ENCODE peak calls at places on chromosomes 5 and 9, in four cellular contexts. One of them, this sample, is unnamed.

GRCh38 chr5:40503438-40503837 is 176.3 kb upstream of the PTGER4 start:
- DNase-seq in DMS 273 treated with DMSO at 0.1 percent for 48 hours: no peak
- DNase-seq in DMS79 treated with DMSO at 0.1 percent for 48 hours: no peak
- DNase-seq in tibial nerve: no peak
- DNase-seq in this sample: no peak

GRCh38 chr5:150073086-150073625 is 13.2 kb downstream of the CSF1R start:
- DNase-seq in DMS 273 treated with DMSO at 0.1 percent for 48 hours: no peak
- DNase-seq in DMS79 treated with DMSO at 0.1 percent for 48 hours: no peak
- DNase-seq in tibial nerve: no peak
- DNase-seq in this sample: no peak

GRCh38 chr5:177458912-177459350 is 12.3 kb downstream of the PRR7 start:
- DNase-seq in DMS 273 treated with DMSO at 0.1 percent for 48 hours: no peak
- DNase-seq in DMS79 treated with DMSO at 0.1 percent for 48 hours: no peak
- DNase-seq in tibial nerve: no peak
- DNase-seq in this sample: peak; percentile 25

GRCh38 chr9:137534256-137535119 is 15.7 kb downstream of the PNPLA7 start:
- DNase-seq in DMS 273 treated with DMSO at 0.1 percent for 48 hours: peak; percentile 37
- DNase-seq in DMS79 treated with DMSO at 0.1 percent for 48 hours: peak; percentile 59
- DNase-seq in tibial nerve: peak; percentile 32
- DNase-seq in this sample: peak; percentile 72

GRCh38 chr9:96877269-96877668 is 23.0 kb upstream of the ZNF782 start:
- DNase-seq in DMS 273 treated with DMSO at 0.1 percent for 48 hours: no peak
- DNase-seq in DMS79 treated with DMSO at 0.1 percent for 48 hours: no peak
- DNase-seq in tibial nerve: no peak
- DNase-seq in this sample: no peak

GRCh38 chr5:4191024-4191423 is 595.4 kb downstream of the IRX1 start:
- DNase-seq in DMS 273 treated with DMSO at 0.1 percent for 48 hours: no peak
- DNase-seq in DMS79 treated with DMSO at 0.1 percent for 48 hours: no peak
- DNase-seq in tibial nerve: no peak
- DNase-seq in this sample: no peak

GRCh38 chr5:95815143-95815729 is 7.3 kb downstream of the GLRX start:
- DNase-seq in DMS 273 treated with DMSO at 0.1 percent for 48 hours: no peak
- DNase-seq in DMS79 treated with DMSO at 0.1 percent for 48 hours: no peak
- DNase-seq in tibial nerve: no peak
- DNase-seq in this sample: no peak

GRCh38 chr9:71446499-71447411 is 321.6 kb downstream of the CEMIP2 start:
- DNase-seq in DMS 273 treated with DMSO at 0.1 percent for 48 hours: peak; percentile 45
- DNase-seq in DMS79 treated with DMSO at 0.1 percent for 48 hours: peak; percentile 14
- DNase-seq in tibial nerve: peak; percentile 5
- DNase-seq in this sample: peak; percentile 94

GRCh38 chr9:117784996-117785395 is 80.8 kb downstream of the TLR4 start:
- DNase-seq in DMS 273 treated with DMSO at 0.1 percent for 48 hours: no peak
- DNase-seq in DMS79 treated with DMSO at 0.1 percent for 48 hours: no peak
- DNase-seq in tibial nerve: no peak
- DNase-seq in this sample: no peak

GRCh38 chr9:98318834-98319478 is 63.5 kb upstream of the TBC1D2 start:
- DNase-seq in DMS 273 treated with DMSO at 0.1 percent for 48 hours: no peak
- DNase-seq in DMS79 treated with DMSO at 0.1 percent for 48 hours: no peak
- DNase-seq in tibial nerve: no peak
- DNase-seq in this sample: no peak

GRCh38 chr9:16293610-16294009 is 576.9 kb downstream of the BNC2 start:
- DNase-seq in DMS 273 treated with DMSO at 0.1 percent for 48 hours: no peak
- DNase-seq in DMS79 treated with DMSO at 0.1 percent for 48 hours: no peak
- DNase-seq in tibial nerve: no peak
- DNase-seq in this sample: no peak

GRCh38 chr5:39015743-39016586 is 58.2 kb downstream of the RICTOR start:
- DNase-seq in DMS 273 treated with DMSO at 0.1 percent for 48 hours: no peak
- DNase-seq in DMS79 treated with DMSO at 0.1 percent for 48 hours: no peak
- DNase-seq in tibial nerve: no peak
- DNase-seq in this sample: peak; percentile 54

GRCh38 chr5:35672995-35673394 is 55.3 kb downstream of the SPEF2 start:
- DNase-seq in DMS 273 treated with DMSO at 0.1 percent for 48 hours: no peak
- DNase-seq in DMS79 treated with DMSO at 0.1 percent for 48 hours: no peak
- DNase-seq in tibial nerve: no peak
- DNase-seq in this sample: no peak

GRCh38 chr5:94793816-94794198 is 175.3 kb downstream of the SLF1 start:
- DNase-seq in DMS 273 treated with DMSO at 0.1 percent for 48 hours: no peak
- DNase-seq in DMS79 treated with DMSO at 0.1 percent for 48 hours: peak; percentile 25
- DNase-seq in tibial nerve: no peak
- DNase-seq in this sample: peak; percentile 19

GRCh38 chr5:75717082-75717922 is at the start of gene POC5:
- DNase-seq in DMS 273 treated with DMSO at 0.1 percent for 48 hours: peak; percentile 96
- DNase-seq in DMS79 treated with DMSO at 0.1 percent for 48 hours: peak; percentile 87
- DNase-seq in tibial nerve: peak; percentile 99
- DNase-seq in this sample: peak; percentile 97

GRCh38 chr5:172150514-172151425 is 37.3 kb downstream of the STK10 start:
- DNase-seq in DMS 273 treated with DMSO at 0.1 percent for 48 hours: no peak
- DNase-seq in DMS79 treated with DMSO at 0.1 percent for 48 hours: no peak
- DNase-seq in tibial nerve: peak; percentile 44
- DNase-seq in this sample: no peak

GRCh38 chr5:17378346-17378984 is 119.6 kb upstream of the TAF11L2 start:
- DNase-seq in DMS 273 treated with DMSO at 0.1 percent for 48 hours: no peak
- DNase-seq in DMS79 treated with DMSO at 0.1 percent for 48 hours: no peak
- DNase-seq in tibial nerve: no peak
- DNase-seq in this sample: peak; percentile 66

GRCh38 chr9:89883401-89884341 is 278.9 kb downstream of the GADD45G start:
- DNase-seq in DMS 273 treated with DMSO at 0.1 percent for 48 hours: no peak
- DNase-seq in DMS79 treated with DMSO at 0.1 percent for 48 hours: no peak
- DNase-seq in tibial nerve: no peak
- DNase-seq in this sample: no peak

GRCh38 chr9:134633362-134634142 is 8.1 kb upstream of the COL5A1 start:
- DNase-seq in DMS 273 treated with DMSO at 0.1 percent for 48 hours: no peak
- DNase-seq in DMS79 treated with DMSO at 0.1 percent for 48 hours: no peak
- DNase-seq in tibial nerve: no peak
- DNase-seq in this sample: no peak

GRCh38 chr5:132464155-132464939 is 26.2 kb downstream of the IRF1 start:
- DNase-seq in DMS 273 treated with DMSO at 0.1 percent for 48 hours: peak; percentile 69
- DNase-seq in DMS79 treated with DMSO at 0.1 percent for 48 hours: peak; percentile 32
- DNase-seq in tibial nerve: no peak
- DNase-seq in this sample: no peak

GRCh38 chr9:1235650-1236401 is 185.7 kb downstream of the DMRT2 start:
- DNase-seq in DMS 273 treated with DMSO at 0.1 percent for 48 hours: no peak
- DNase-seq in DMS79 treated with DMSO at 0.1 percent for 48 hours: no peak
- DNase-seq in tibial nerve: no peak
- DNase-seq in this sample: no peak

GRCh38 chr9:93346240-93347112 is 105.0 kb upstream of the FAM120A start:
- DNase-seq in DMS 273 treated with DMSO at 0.1 percent for 48 hours: no peak
- DNase-seq in DMS79 treated with DMSO at 0.1 percent for 48 hours: no peak
- DNase-seq in tibial nerve: no peak
- DNase-seq in this sample: peak; percentile 26

GRCh38 chr5:23089316-23089715 is 236.2 kb upstream of the CDH12 start:
- DNase-seq in DMS 273 treated with DMSO at 0.1 percent for 48 hours: peak; percentile 99
- DNase-seq in DMS79 treated with DMSO at 0.1 percent for 48 hours: no peak
- DNase-seq in tibial nerve: no peak
- DNase-seq in this sample: no peak

GRCh38 chr5:96807099-96807654 is 568 bp downstream of the ERAP1 start:
- DNase-seq in DMS 273 treated with DMSO at 0.1 percent for 48 hours: no peak
- DNase-seq in DMS79 treated with DMSO at 0.1 percent for 48 hours: peak; percentile 54
- DNase-seq in tibial nerve: peak; percentile 44
- DNase-seq in this sample: peak; percentile 81

GRCh38 chr5:51275428-51275827 is 107.8 kb upstream of the ISL1 start:
- DNase-seq in DMS 273 treated with DMSO at 0.1 percent for 48 hours: no peak
- DNase-seq in DMS79 treated with DMSO at 0.1 percent for 48 hours: no peak
- DNase-seq in tibial nerve: no peak
- DNase-seq in this sample: no peak

GRCh38 chr9:17367035-17367434 is 211.8 kb upstream of the SH3GL2 start:
- DNase-seq in DMS 273 treated with DMSO at 0.1 percent for 48 hours: no peak
- DNase-seq in DMS79 treated with DMSO at 0.1 percent for 48 hours: no peak
- DNase-seq in tibial nerve: no peak
- DNase-seq in this sample: no peak

GRCh38 chr9:88682431-88682831 is 147.5 kb downstream of the NXNL2 start:
- DNase-seq in DMS 273 treated with DMSO at 0.1 percent for 48 hours: no peak
- DNase-seq in DMS79 treated with DMSO at 0.1 percent for 48 hours: no peak
- DNase-seq in tibial nerve: no peak
- DNase-seq in this sample: no peak

GRCh38 chr9:129558551-129559505 is 62.1 kb downstream of the C9orf50 start:
- DNase-seq in DMS 273 treated with DMSO at 0.1 percent for 48 hours: no peak
- DNase-seq in DMS79 treated with DMSO at 0.1 percent for 48 hours: no peak
- DNase-seq in tibial nerve: no peak
- DNase-seq in this sample: peak; percentile 45

GRCh38 chr9:20823051-20823450 is 139.0 kb downstream of the FOCAD start:
- DNase-seq in DMS 273 treated with DMSO at 0.1 percent for 48 hours: no peak
- DNase-seq in DMS79 treated with DMSO at 0.1 percent for 48 hours: no peak
- DNase-seq in tibial nerve: no peak
- DNase-seq in this sample: no peak

GRCh38 chr5:64144429-64145215 is 21.0 kb upstream of the RNF180 start:
- DNase-seq in DMS 273 treated with DMSO at 0.1 percent for 48 hours: no peak
- DNase-seq in DMS79 treated with DMSO at 0.1 percent for 48 hours: no peak
- DNase-seq in tibial nerve: no peak
- DNase-seq in this sample: peak; percentile 25

GRCh38 chr5:132064738-132065331 is 4.4 kb downstream of the IL3 start:
- DNase-seq in DMS 273 treated with DMSO at 0.1 percent for 48 hours: peak; percentile 39
- DNase-seq in DMS79 treated with DMSO at 0.1 percent for 48 hours: no peak
- DNase-seq in tibial nerve: peak; percentile 83
- DNase-seq in this sample: peak; percentile 79

GRCh38 chr9:116008278-116008677 is 145.3 kb upstream of the PAPPA start:
- DNase-seq in DMS 273 treated with DMSO at 0.1 percent for 48 hours: no peak
- DNase-seq in DMS79 treated with DMSO at 0.1 percent for 48 hours: no peak
- DNase-seq in tibial nerve: no peak
- DNase-seq in this sample: no peak

GRCh38 chr5:161851691-161852299 is 3.9 kb downstream of the GABRA1 start:
- DNase-seq in DMS 273 treated with DMSO at 0.1 percent for 48 hours: no peak
- DNase-seq in DMS79 treated with DMSO at 0.1 percent for 48 hours: peak; percentile 7
- DNase-seq in tibial nerve: no peak
- DNase-seq in this sample: peak; percentile 1

This sample was measured in cardiac muscle cell.